ENCODE peak calls at places on chromosomes 3 and 15, in four cellular contexts. T, O, E and M are unnamed samples.

GRCh38 chr3:72334681-72335457 is 513.4 kb downstream of the SHQ1 start:
- DNase-seq in T (no peak), O (no peak), E (no peak), M (no peak)

GRCh38 chr3:99313481-99313880 is 324.9 kb upstream of the COL8A1 start:
- DNase-seq in T (no peak), O (no peak), E (no peak), M (no peak)

GRCh38 chr15:75532413-75533250 is 46.5 kb downstream of the PTPN9 start:
- DNase-seq in T (peak), O (peak), E (peak), M (peak)

GRCh38 chr15:98684441-98684840 is 36.1 kb downstream of the IGF1R start:
- DNase-seq in T (no peak), O (no peak), E (no peak), M (no peak)

GRCh38 chr3:179244874-179245273 is 6.0 kb downstream of the KCNMB3 start:
- DNase-seq in T (no peak), O (no peak), E (no peak), M (no peak)

GRCh38 chr15:68829068-68829467 is 8.4 kb upstream of the ANP32A start:
- DNase-seq in T (no peak), O (no peak), E (no peak), M (no peak)

GRCh38 chr3:141846050-141846433 is 30.4 kb upstream of the ATP1B3 start:
- DNase-seq in T (no peak), O (no peak), E (no peak), M (no peak)

GRCh38 chr3:50095352-50095998 is 6.8 kb downstream of the RBM5 start:
- DNase-seq in T (no peak), O (peak), E (no peak), M (no peak)

GRCh38 chr3:195209836-195210551 is 61.0 kb downstream of the XXYLT1 start:
- DNase-seq in T (no peak), O (no peak), E (peak), M (peak)

DNA sequence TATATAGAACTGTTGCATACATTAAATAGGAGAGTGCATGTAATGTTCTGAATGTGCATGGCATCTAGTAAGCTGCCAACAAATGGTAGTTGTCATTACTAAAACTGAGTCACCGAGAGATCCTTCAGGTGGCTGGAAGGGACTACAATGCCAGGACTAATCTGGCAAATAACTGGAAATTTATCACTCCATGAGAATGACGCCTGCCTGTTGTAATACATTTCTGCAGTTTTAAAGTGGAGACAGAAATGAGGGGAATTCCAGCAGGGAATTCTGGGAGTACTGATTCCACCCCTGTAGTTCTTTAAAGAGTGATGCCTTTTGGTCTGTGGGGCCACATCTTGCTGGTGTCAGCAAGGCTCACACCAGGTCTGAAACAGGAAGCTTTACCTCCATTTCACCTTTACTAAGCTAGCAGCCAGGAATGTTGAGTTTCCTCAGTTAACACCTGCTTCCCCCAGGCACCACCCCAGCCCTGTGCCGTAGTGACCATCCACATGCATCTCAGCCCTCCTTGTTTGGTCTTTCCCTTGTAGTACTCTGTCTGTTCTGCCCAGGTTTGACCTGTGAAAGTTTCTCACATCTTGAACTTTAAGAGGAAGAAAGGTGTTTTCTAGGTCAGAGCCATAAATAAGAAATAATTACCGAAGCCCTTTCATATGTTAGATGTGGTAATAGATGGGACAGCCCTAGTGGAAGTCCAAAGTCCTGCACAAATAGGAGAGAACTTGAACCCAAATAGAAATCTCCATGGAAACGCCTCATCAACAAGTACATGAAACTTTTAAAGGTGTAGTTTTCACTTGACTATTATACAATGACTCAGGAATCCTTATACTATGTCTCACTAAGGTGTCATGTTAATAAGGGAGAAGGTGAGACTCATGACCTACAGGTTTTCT is 56.7 kb upstream of the LMOD3 start:
- DNase-seq in T (no peak), O (no peak), E (no peak), M (no peak)
- TF ChIP-seq CTCF in T (no peak), O (no peak), E (no peak), M (no peak)

DNA sequence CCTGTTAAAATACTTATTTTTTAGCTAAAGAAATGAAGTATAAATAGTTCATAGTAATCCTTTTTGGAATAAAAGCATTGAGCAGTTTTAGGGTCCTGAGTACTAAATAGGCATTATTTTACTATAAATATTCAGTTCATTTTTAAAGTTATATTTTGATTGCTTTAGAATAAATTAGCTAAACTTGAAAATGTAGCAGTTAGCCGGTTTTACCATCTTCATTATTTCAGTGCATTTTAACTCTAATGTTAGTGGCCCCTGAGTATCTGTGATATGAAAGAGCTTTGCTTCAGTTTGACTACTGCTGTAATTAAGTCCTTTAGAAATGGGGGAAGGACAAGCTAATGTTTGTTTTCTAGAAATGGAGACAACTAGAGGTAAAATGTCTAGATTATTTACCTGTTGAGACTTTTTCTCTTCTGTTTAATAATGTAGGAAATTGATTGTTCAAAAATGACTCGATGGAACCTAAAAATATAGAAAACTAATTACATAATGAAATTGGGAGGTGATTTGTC is 3.6 kb downstream of the SMC4 start:
- DNase-seq in T (no peak), O (no peak), E (no peak), M (no peak)
- H3K27ac ChIP-seq in T (no peak), O (peak), E (peak), M (no peak)

GRCh38 chr15:43095243-43095642 is 10.6 kb downstream of the UBR1 start:
- DNase-seq in T (no peak), O (no peak), E (no peak), M (no peak)
- TF ChIP-seq POLR2A in T (no peak), O (no peak), E (no peak), M (no peak)

GRCh38 chr3:150447631-150448465 is 39.8 kb downstream of the TSC22D2 start:
- DNase-seq in T (no peak), O (no peak), E (no peak), M (no peak)

GRCh38 chr3:150453353-150453752 is 45.3 kb downstream of the TSC22D2 start:
- DNase-seq in T (no peak), O (no peak), E (no peak), M (no peak)

GRCh38 chr3:150449169-150449721 is 41.1 kb downstream of the TSC22D2 start:
- DNase-seq in T (no peak), O (no peak), E (no peak), M (no peak)

GRCh38 chr3:150451329-150452084 is 43.4 kb downstream of the TSC22D2 start:
- DNase-seq in T (no peak), O (no peak), E (no peak), M (no peak)

GRCh38 chr3:150450906-150451305 is 42.8 kb downstream of the TSC22D2 start:
- DNase-seq in T (no peak), O (no peak), E (no peak), M (no peak)
- TF ChIP-seq CTCF in T (no peak), O (no peak), E (no peak), M (no peak)

DNA sequence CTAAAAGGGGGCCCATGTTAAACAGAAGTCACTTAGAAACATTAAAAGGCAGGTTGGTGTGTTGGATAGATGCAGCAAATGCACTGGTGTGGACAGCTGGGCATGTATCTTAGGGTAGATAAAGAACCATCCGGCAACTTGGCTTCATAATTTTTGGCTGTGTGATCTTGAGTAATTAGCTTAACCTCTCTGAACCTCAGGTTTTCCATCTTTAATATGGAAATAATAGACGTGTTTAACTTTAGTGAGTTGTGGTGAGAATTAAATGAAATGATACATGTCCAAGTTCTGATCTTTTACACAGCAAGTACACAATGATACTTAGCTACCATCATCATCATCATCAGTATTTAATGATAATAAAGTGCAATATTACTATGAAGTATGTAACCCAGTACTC is 330.4 kb downstream of the FOXP1 start:
- DNase-seq in T (no peak), O (no peak), E (no peak), M (no peak)
- H3K27ac ChIP-seq in T (no peak), O (no peak), E (no peak), M (no peak)

DNA sequence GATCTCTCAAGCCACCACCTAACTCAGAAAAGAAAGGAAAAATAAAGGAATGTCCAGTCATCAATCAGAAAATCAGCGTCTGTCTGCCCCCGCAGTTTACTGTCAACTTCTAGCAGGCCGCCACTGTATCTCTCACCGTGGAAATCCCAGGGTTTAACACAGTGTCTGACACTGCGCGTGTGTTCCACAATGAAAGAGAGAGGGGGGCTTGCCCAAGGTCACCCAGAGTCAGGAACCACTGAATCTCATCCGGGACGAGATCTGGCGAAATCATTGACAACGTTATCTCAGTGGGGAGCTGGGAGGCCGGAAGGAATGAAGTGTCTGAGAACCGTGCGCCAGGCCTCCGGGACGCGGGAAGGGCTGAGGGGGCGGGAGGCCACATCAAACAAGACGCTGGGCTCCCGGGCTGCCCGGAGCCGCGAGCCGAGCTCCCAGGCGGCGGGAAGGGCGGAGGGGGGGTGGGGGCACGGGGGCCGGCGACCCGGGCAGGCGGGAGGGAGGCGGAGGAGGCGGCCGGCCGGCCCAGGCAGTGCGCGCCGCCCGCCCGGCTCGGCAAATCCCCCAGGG is 2.2 kb upstream of the HES1 start:
- DNase-seq in T (no peak), O (peak), E (peak), M (no peak)
- TF ChIP-seq POLR2A in T (no peak), O (no peak), E (no peak), M (no peak)

GRCh38 chr3:95228416-95228815 is 1165.6 kb downstream of the NSUN3 start:
- DNase-seq in T (no peak), O (no peak), E (no peak), M (no peak)
- TF ChIP-seq CTCF in T (no peak), O (no peak), E (no peak), M (no peak)

DNA sequence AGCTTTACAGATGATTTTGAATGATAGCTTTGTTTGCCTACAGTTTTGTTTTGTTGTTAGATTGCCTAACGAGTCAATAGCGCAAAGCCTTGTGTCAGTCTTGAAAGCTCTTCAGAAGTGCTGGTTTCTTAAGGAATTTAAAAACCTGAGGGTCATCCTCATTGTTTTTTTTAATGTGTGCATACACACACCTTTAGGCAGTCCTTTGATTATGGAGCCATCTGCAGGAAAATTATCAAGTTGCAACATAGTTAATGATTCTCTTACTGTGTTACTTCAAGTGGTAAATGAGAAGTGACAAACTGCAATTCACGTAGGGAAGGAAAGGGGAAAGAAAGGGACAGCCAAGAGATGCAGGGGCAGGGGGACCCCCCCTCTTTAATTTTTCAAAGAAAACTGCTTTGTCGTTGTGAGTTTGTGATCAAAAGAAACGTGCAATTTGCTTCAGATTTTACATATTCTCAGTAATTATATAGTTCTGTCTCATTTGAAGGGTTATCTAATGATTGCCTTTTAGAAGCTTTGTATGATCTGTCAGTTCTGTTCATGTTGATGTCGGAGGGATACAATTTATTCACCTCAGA is 162.4 kb upstream of the CGNL1 start:
- DNase-seq in T (peak), O (no peak), E (no peak), M (no peak)
- H3K27ac ChIP-seq in T (no peak), O (peak), E (no peak), M (peak)

GRCh38 chr3:132660745-132661067 is 577 bp downstream of the UBA5 start:
- DNase-seq in T (peak), O (no peak), E (no peak), M (no peak)

GRCh38 chr3:132657869-132658747 is 1.5 kb downstream of the ACAD11 start:
- DNase-seq in T (no peak), O (no peak), E (no peak), M (no peak)

GRCh38 chr3:132659000-132659369 is 624 bp downstream of the ACAD11 start:
- DNase-seq in T (no peak), O (no peak), E (no peak), M (no peak)

GRCh38 chr3:132660056-132660744 is at the start of gene UBA5:
- DNase-seq in T (peak), O (peak), E (peak), M (peak)

GRCh38 chr3:132659370-132660055 is at the start of gene ACAD11:
- DNase-seq in T (peak), O (peak), E (peak), M (peak)
- TF ChIP-seq POLR2A in T (peak), O (no peak), E (no peak), M (peak)